ENCODE peak calls at places on chromosome 7, in eight cellular contexts. One of them, this sample, is unnamed.

GRCh38 chr7:33062023-33062781 is at the start of gene NT5C3A:
- DNase-seq in AG10803: no peak
- DNase-seq in AG09309: no peak
- DNase-seq in neural crest cell: no peak
- DNase-seq in PC-3: peak; percentile 35
- DNase-seq in SK-N-SH: peak; percentile 85
- DNase-seq in progenitor cell of endocrine pancreas: peak; percentile 47
- DNase-seq in cardiac fibroblast: peak; percentile 35
- DNase-seq in this sample: peak; percentile 45

GRCh38 chr7:101390901-101391301 is 28.2 kb downstream of the COL26A1 start:
- DNase-seq in AG10803: peak; percentile 32
- DNase-seq in AG09309: no peak
- DNase-seq in neural crest cell: peak; percentile 70
- DNase-seq in PC-3: no peak
- DNase-seq in SK-N-SH: peak; percentile 87
- DNase-seq in progenitor cell of endocrine pancreas: no peak
- DNase-seq in cardiac fibroblast: peak; percentile 57
- DNase-seq in this sample: no peak

GRCh38 chr7:100629117-100629711 is 12.1 kb downstream of the TFR2 start:
- DNase-seq in AG10803: no peak
- DNase-seq in AG09309: no peak
- DNase-seq in neural crest cell: peak; percentile 53
- DNase-seq in PC-3: peak; percentile 55
- DNase-seq in SK-N-SH: peak; percentile 86
- DNase-seq in progenitor cell of endocrine pancreas: no peak
- DNase-seq in cardiac fibroblast: peak; percentile 23
- DNase-seq in this sample: peak; percentile 37

GRCh38 chr7:75596727-75597614 is 104.9 kb downstream of the SPDYE5 start:
- DNase-seq in AG10803: no peak
- DNase-seq in AG09309: no peak
- DNase-seq in neural crest cell: no peak
- DNase-seq in PC-3: peak; percentile 75
- DNase-seq in SK-N-SH: no peak
- DNase-seq in progenitor cell of endocrine pancreas: no peak
- DNase-seq in cardiac fibroblast: peak; percentile 17
- DNase-seq in this sample: no peak

GRCh38 chr7:37666026-37666780 is 17.4 kb upstream of the GPR141 start:
- DNase-seq in AG10803: no peak
- DNase-seq in AG09309: no peak
- DNase-seq in neural crest cell: no peak
- DNase-seq in PC-3: peak; percentile 29
- DNase-seq in SK-N-SH: no peak
- DNase-seq in progenitor cell of endocrine pancreas: no peak
- DNase-seq in cardiac fibroblast: no peak
- DNase-seq in this sample: peak; percentile 95

GRCh38 chr7:54864718-54865117 is 105.7 kb upstream of the SEC61G start:
- DNase-seq in AG10803: no peak
- DNase-seq in AG09309: no peak
- DNase-seq in neural crest cell: no peak
- DNase-seq in PC-3: peak; percentile 69
- DNase-seq in SK-N-SH: no peak
- DNase-seq in progenitor cell of endocrine pancreas: no peak
- DNase-seq in cardiac fibroblast: no peak
- DNase-seq in this sample: no peak

GRCh38 chr7:1671876-1672451 is 1.9 kb downstream of the ELFN1 start:
- DNase-seq in AG10803: no peak
- DNase-seq in AG09309: no peak
- DNase-seq in neural crest cell: no peak
- DNase-seq in PC-3: no peak
- DNase-seq in SK-N-SH: peak; percentile 53
- DNase-seq in progenitor cell of endocrine pancreas: peak; percentile 9
- DNase-seq in cardiac fibroblast: no peak
- DNase-seq in this sample: no peak

GRCh38 chr7:131493559-131493958 is 62.9 kb downstream of the PODXL start:
- DNase-seq in AG10803: peak; percentile 66
- DNase-seq in AG09309: no peak
- DNase-seq in neural crest cell: no peak
- DNase-seq in PC-3: no peak
- DNase-seq in SK-N-SH: no peak
- DNase-seq in progenitor cell of endocrine pancreas: no peak
- DNase-seq in cardiac fibroblast: no peak
- DNase-seq in this sample: no peak

GRCh38 chr7:109343662-109344061 is 774.0 kb downstream of the DNAJB9 start:
- DNase-seq in AG10803: no peak
- DNase-seq in AG09309: no peak
- DNase-seq in neural crest cell: no peak
- DNase-seq in PC-3: no peak
- DNase-seq in SK-N-SH: no peak
- DNase-seq in progenitor cell of endocrine pancreas: no peak
- DNase-seq in cardiac fibroblast: peak; percentile 5
- DNase-seq in this sample: peak; percentile 8

GRCh38 chr7:112889268-112889667 is 99.1 kb upstream of the TMEM168 start:
- DNase-seq in AG10803: no peak
- DNase-seq in AG09309: no peak
- DNase-seq in neural crest cell: no peak
- DNase-seq in PC-3: no peak
- DNase-seq in SK-N-SH: no peak
- DNase-seq in progenitor cell of endocrine pancreas: no peak
- DNase-seq in cardiac fibroblast: no peak
- DNase-seq in this sample: no peak

GRCh38 chr7:112886171-112886570 is 96.0 kb upstream of the TMEM168 start:
- DNase-seq in AG10803: no peak
- DNase-seq in AG09309: no peak
- DNase-seq in neural crest cell: no peak
- DNase-seq in PC-3: no peak
- DNase-seq in SK-N-SH: no peak
- DNase-seq in progenitor cell of endocrine pancreas: no peak
- DNase-seq in cardiac fibroblast: no peak
- DNase-seq in this sample: no peak

GRCh38 chr7:112889834-112890438 is 99.7 kb upstream of the TMEM168 start:
- DNase-seq in AG10803: no peak
- DNase-seq in AG09309: no peak
- DNase-seq in neural crest cell: no peak
- DNase-seq in PC-3: no peak
- DNase-seq in SK-N-SH: no peak
- DNase-seq in progenitor cell of endocrine pancreas: no peak
- DNase-seq in cardiac fibroblast: no peak
- DNase-seq in this sample: no peak

GRCh38 chr7:112888781-112889180 is 98.6 kb upstream of the TMEM168 start:
- DNase-seq in AG10803: no peak
- DNase-seq in AG09309: no peak
- DNase-seq in neural crest cell: no peak
- DNase-seq in PC-3: no peak
- DNase-seq in SK-N-SH: no peak
- DNase-seq in progenitor cell of endocrine pancreas: no peak
- DNase-seq in cardiac fibroblast: no peak
- DNase-seq in this sample: no peak

DNA sequence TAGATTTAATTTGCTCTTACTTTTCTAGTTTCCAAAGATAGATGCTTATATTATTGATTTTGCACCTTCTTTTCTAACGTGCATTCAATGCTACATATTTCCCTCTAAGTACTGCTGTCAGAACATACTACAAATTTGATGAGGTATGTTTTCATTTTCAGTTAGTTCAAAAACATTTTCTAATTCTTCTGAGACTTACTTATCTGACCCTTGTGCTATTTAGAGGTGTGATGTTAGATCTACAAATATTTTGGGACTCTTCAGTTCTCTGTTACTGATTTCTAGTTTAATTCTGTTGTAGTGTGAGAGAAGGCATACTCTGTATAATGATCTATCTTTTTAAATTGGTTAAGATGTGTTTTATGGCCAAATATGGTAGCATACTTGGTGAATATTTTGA is 97.8 kb upstream of the TMEM168 start:
- DNase-seq in AG10803: no peak
- DNase-seq in AG09309: no peak
- DNase-seq in neural crest cell: no peak
- DNase-seq in PC-3: no peak
- DNase-seq in SK-N-SH: no peak
- DNase-seq in progenitor cell of endocrine pancreas: no peak
- DNase-seq in cardiac fibroblast: no peak
- DNase-seq in this sample: no peak
- TF ChIP-seq CTCF in AG10803: no peak
- TF ChIP-seq CTCF in AG09309: no peak
- TF ChIP-seq CTCF in neural crest cell: no peak
- TF ChIP-seq CTCF in PC-3: no peak
- TF ChIP-seq CTCF in SK-N-SH: no peak
- TF ChIP-seq CTCF in progenitor cell of endocrine pancreas: no peak
- TF ChIP-seq CTCF in cardiac fibroblast: no peak
- TF ChIP-seq CTCF in this sample: no peak

DNA sequence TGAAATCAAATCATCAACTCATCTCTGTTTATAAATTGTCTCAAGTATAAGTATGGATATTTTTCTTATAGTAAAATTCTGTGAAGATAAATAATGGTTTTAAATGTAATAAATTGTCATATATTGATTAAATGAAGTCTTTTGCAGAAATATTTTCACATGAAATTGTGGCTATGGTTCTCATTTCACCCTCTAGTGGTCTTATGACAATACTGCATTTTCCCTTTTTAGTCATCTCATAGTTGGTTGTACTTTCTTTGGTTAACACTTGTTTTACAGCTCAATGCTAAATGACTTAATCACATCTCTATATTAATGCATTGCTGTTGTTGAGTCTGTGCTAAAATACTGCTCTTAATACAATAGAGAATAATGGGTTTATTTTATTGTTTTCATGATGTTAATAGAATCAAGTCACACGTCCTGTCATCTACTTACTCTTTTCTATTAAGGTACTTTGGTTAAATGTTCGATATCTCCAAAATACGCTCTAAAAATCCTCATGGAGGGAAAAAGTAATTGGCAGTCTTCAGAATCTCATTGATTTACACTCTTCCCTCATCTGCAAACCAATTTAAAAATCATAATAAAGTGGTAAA is 38.0 kb upstream of the CACNA2D1 start:
- DNase-seq in AG10803: peak; percentile 30
- DNase-seq in AG09309: peak; percentile 2
- DNase-seq in neural crest cell: no peak
- DNase-seq in PC-3: peak; percentile 43
- DNase-seq in SK-N-SH: peak; percentile 50
- DNase-seq in progenitor cell of endocrine pancreas: no peak
- DNase-seq in cardiac fibroblast: peak; percentile 52
- DNase-seq in this sample: peak; percentile 26
- TF ChIP-seq CTCF in AG10803: peak; percentile 90
- TF ChIP-seq CTCF in AG09309: peak; percentile 65
- TF ChIP-seq CTCF in neural crest cell: peak; percentile 88
- TF ChIP-seq CTCF in PC-3: peak; percentile 69
- TF ChIP-seq CTCF in SK-N-SH: peak; percentile 98
- TF ChIP-seq CTCF in progenitor cell of endocrine pancreas: peak; percentile 78
- TF ChIP-seq CTCF in cardiac fibroblast: peak; percentile 75
- TF ChIP-seq CTCF in this sample: peak; percentile 59

DNA sequence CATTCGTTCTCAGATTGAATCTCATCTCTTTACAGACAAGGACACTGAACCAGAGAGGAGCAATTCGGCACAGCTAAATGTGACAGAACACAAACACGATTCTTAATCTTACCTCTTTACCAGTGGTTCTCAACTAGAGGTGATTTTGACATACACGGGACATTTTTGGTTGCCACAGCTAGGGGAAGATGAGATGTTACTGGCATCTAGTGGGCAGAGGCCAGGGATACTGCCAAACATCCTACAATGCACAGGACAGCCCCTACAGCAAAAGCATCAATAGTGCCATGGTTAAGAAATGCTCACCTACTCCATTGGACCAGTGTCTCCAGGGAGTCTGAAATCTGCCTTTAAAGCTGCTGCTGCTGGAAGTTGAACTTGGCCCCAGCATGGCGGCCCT is 27.3 kb downstream of the PDE1C start:
- DNase-seq in AG10803: no peak
- DNase-seq in AG09309: no peak
- DNase-seq in neural crest cell: no peak
- DNase-seq in PC-3: peak; percentile 38
- DNase-seq in SK-N-SH: no peak
- DNase-seq in progenitor cell of endocrine pancreas: no peak
- DNase-seq in cardiac fibroblast: no peak
- DNase-seq in this sample: no peak
- TF ChIP-seq CTCF in AG10803: no peak
- TF ChIP-seq CTCF in AG09309: no peak
- TF ChIP-seq CTCF in neural crest cell: no peak
- TF ChIP-seq CTCF in PC-3: no peak
- TF ChIP-seq CTCF in SK-N-SH: peak; percentile 22
- TF ChIP-seq CTCF in progenitor cell of endocrine pancreas: no peak
- TF ChIP-seq CTCF in cardiac fibroblast: no peak
- TF ChIP-seq CTCF in this sample: no peak

DNA sequence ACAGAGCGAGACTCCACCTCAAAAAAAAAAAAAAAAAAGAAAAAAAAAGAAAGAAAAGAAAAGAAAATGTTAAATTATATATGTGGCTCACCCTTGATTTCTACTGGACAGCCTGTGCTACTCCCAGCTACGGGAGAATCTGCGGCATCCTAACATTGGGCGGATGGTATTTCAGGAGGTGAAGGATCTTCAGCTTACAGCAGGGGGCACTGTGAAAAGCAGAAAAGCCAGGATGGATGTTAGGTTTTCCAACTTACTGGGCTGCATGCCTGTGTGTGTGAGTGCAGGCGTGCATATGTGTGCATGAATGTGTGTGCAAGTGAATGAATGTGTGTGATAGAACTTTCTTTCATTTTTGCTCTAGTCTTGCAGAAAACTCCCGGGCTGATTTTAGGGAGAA is 1066.5 kb downstream of the TYW1 start:
- DNase-seq in AG10803: no peak
- DNase-seq in AG09309: no peak
- DNase-seq in neural crest cell: peak; percentile 7
- DNase-seq in PC-3: no peak
- DNase-seq in SK-N-SH: peak; percentile 52
- DNase-seq in progenitor cell of endocrine pancreas: no peak
- DNase-seq in cardiac fibroblast: no peak
- DNase-seq in this sample: no peak
- TF ChIP-seq CTCF in AG10803: peak; percentile 56
- TF ChIP-seq CTCF in AG09309: peak; percentile 4
- TF ChIP-seq CTCF in neural crest cell: peak; percentile 62
- TF ChIP-seq CTCF in PC-3: peak; percentile 25
- TF ChIP-seq CTCF in SK-N-SH: peak; percentile 45
- TF ChIP-seq CTCF in progenitor cell of endocrine pancreas: peak; percentile 61
- TF ChIP-seq CTCF in cardiac fibroblast: no peak
- TF ChIP-seq CTCF in this sample: no peak

DNA sequence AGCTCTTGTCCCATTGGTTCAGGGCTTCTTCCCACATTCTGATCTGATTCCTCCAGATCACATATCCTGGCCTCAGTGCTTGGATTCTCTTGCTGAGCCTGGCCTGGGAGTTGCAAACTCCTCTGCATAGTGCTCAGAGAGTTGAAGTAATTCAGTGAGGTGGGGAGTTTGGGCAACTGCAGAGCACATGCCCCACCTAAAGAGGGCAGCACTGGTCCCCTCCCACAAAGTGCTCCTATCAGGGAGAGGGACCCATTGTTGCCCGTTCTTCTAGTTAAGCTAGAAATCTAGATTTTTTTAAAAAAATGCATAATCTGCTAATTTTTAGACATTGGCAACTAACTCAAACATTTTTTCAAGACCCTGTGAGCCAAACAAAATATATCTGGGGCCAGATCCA is 45.1 kb downstream of the CHN2 start:
- DNase-seq in AG10803: no peak
- DNase-seq in AG09309: no peak
- DNase-seq in neural crest cell: no peak
- DNase-seq in PC-3: peak; percentile 53
- DNase-seq in SK-N-SH: no peak
- DNase-seq in progenitor cell of endocrine pancreas: no peak
- DNase-seq in cardiac fibroblast: no peak
- DNase-seq in this sample: peak; percentile 35
- TF ChIP-seq CTCF in AG10803: peak; percentile 41
- TF ChIP-seq CTCF in AG09309: peak; percentile 19
- TF ChIP-seq CTCF in neural crest cell: peak; percentile 41
- TF ChIP-seq CTCF in PC-3: peak; percentile 69
- TF ChIP-seq CTCF in SK-N-SH: peak; percentile 47
- TF ChIP-seq CTCF in progenitor cell of endocrine pancreas: peak; percentile 24
- TF ChIP-seq CTCF in cardiac fibroblast: peak; percentile 34
- TF ChIP-seq CTCF in this sample: peak; percentile 38

This sample was measured in MCF 10A.